ENCODE peak calls at places on chromosomes 3 and 15, in seven cellular contexts. E is IMR-90, J is A549, P is K562, G is HepG2, K is H1, Z is GM12878. I is an unnamed sample.

GRCh38 chr3:132536442-132537153 is 60.5 kb upstream of the ACKR4 start:
- DNase-seq in Z (no peak), P (no peak), J (no peak), G (peak), K (no peak), E (peak), I (no peak)

GRCh38 chr15:45429974-45430792 is 51.8 kb upstream of the GATM start:
- DNase-seq in E (peak), Z (no peak), K (peak), J (peak), G (peak), P (peak), I (no peak)

GRCh38 chr3:112378989-112379692 is 46.2 kb downstream of the CD200 start:
- DNase-seq in K (no peak), G (no peak), E (peak), Z (no peak), P (no peak), J (no peak), I (no peak)

GRCh38 chr3:78025916-78026315 is 986.0 kb downstream of the ROBO2 start:
- DNase-seq in P (no peak), Z (no peak), J (no peak), K (no peak), G (no peak), E (no peak), I (no peak)

GRCh38 chr3:182792901-182793662 is at the start of gene ATP11B:
- DNase-seq in E (peak), G (peak), P (peak), Z (no peak), K (peak), J (peak), I (peak)

GRCh38 chr3:8851703-8852102 is 82.3 kb upstream of the OXTR start:
- DNase-seq in K (no peak), E (peak), J (peak), G (peak), Z (no peak), P (no peak), I (no peak)

GRCh38 chr3:156368189-156368588 is 186.7 kb downstream of the SSR3 start:
- DNase-seq in K (no peak), E (no peak), J (no peak), Z (no peak), P (no peak), G (no peak), I (no peak)

GRCh38 chr15:36924076-36924475 is 176.3 kb downstream of the MEIS2 start:
- DNase-seq in G (no peak), K (no peak), J (no peak), P (no peak), Z (no peak), E (no peak), I (no peak)

GRCh38 chr3:53046171-53047170 is 598 bp upstream of the SFMBT1 start:
- DNase-seq in G (no peak), P (no peak), Z (no peak), K (peak), E (peak), J (peak), I (no peak)

GRCh38 chr3:3429841-3430240 is 250.3 kb upstream of the CRBN start:
- DNase-seq in K (no peak), J (no peak), E (no peak), G (no peak), P (no peak), Z (no peak), I (no peak)

GRCh38 chr3:178406206-178406605 is 130.0 kb upstream of the KCNMB2 start:
- DNase-seq in G (no peak), J (no peak), P (no peak), Z (no peak), K (no peak), E (no peak), I (no peak)

GRCh38 chr3:38493019-38493418 is 3.1 kb upstream of the EXOG start:
- DNase-seq in P (no peak), K (no peak), Z (no peak), E (peak), G (no peak), J (no peak), I (no peak)

GRCh38 chr3:112114558-112115160 is 18.4 kb downstream of the GCSAM start:
- DNase-seq in K (no peak), G (no peak), P (no peak), E (no peak), Z (no peak), J (no peak), I (no peak)

GRCh38 chr3:37707428-37708372 is 154.0 kb upstream of the CTDSPL start:
- DNase-seq in P (no peak), G (no peak), Z (no peak), J (no peak), E (no peak), K (no peak), I (no peak)

GRCh38 chr3:123627673-123628670 is 43.1 kb upstream of the HACD2 start:
- DNase-seq in J (no peak), G (no peak), Z (no peak), K (no peak), P (no peak), E (no peak), I (no peak)

GRCh38 chr15:91896656-91897055 is 43.1 kb downstream of the SLCO3A1 start:
- DNase-seq in G (no peak), J (no peak), P (no peak), K (no peak), E (no peak), Z (no peak), I (no peak)

GRCh38 chr3:101836907-101837598 is 12.3 kb upstream of the NFKBIZ start:
- DNase-seq in G (no peak), J (no peak), P (no peak), E (peak), Z (no peak), K (no peak), I (no peak)

GRCh38 chr15:70617076-70617910 is 146.1 kb downstream of the UACA start:
- DNase-seq in K (no peak), P (no peak), J (peak), G (peak), E (no peak), Z (no peak), I (no peak)

GRCh38 chr15:47843124-47843663 is 125.9 kb downstream of the SEMA6D start:
- DNase-seq in G (no peak), K (no peak), Z (no peak), P (no peak), J (no peak), E (no peak), I (no peak)

GRCh38 chr3:153927107-153927506 is 194.1 kb upstream of the ARHGEF26 start:
- DNase-seq in E (peak), Z (peak), J (peak), P (no peak), K (no peak), G (no peak), I (peak)

GRCh38 chr3:114362815-114363214 is 69.0 kb downstream of the TIGIT start:
- DNase-seq in E (peak), Z (no peak), P (no peak), J (peak), K (no peak), G (peak), I (peak)

GRCh38 chr15:25171111-25171811 is 216.5 kb downstream of the SNRPN start:
- DNase-seq in Z (no peak), E (no peak), K (peak), G (no peak), J (no peak), P (no peak), I (no peak)

GRCh38 chr15:55318588-55319494 is at the start of the genes PIGB and PIGBOS1:
- DNase-seq in P (peak), J (peak), G (peak), K (peak), E (peak), Z (peak), I (peak)
- TF ChIP-seq POLR2A in P (peak), J (peak), G (peak), K (peak), E (peak), Z (peak), I (peak)

GRCh38 chr15:89494941-89495637 is 1.3 kb downstream of the RHCG start:
- DNase-seq in K (peak), G (no peak), Z (no peak), E (no peak), P (peak), J (peak), I (no peak)

GRCh38 chr15:89498574-89498906 is 2.2 kb upstream of the RHCG start:
- DNase-seq in E (no peak), K (no peak), J (no peak), Z (no peak), P (no peak), G (no peak), I (no peak)

GRCh38 chr15:89494006-89494405 is 2.4 kb downstream of the RHCG start:
- DNase-seq in Z (no peak), J (no peak), K (no peak), P (no peak), E (no peak), G (no peak), I (no peak)

GRCh38 chr15:89495638-89496145 is 691 bp downstream of the RHCG start:
- DNase-seq in E (no peak), K (no peak), G (no peak), Z (no peak), J (no peak), P (no peak), I (no peak)

GRCh38 chr15:89496155-89497098 is at the start of gene RHCG:
- DNase-seq in E (peak), P (peak), J (peak), K (peak), G (peak), Z (no peak), I (no peak)
- TF ChIP-seq RAD21 in E (no peak), P (peak), J (peak), K (peak), G (peak), Z (no peak), I (no peak)

GRCh38 chr15:75682181-75683135 is 30.2 kb downstream of the CSPG4 start:
- DNase-seq in E (no peak), K (no peak), P (no peak), Z (no peak), G (no peak), J (no peak), I (no peak)
- TF ChIP-seq POLR2A in E (no peak), K (no peak), P (no peak), Z (no peak), G (no peak), J (no peak), I (no peak)

GRCh38 chr3:119322523-119323400 is 28.6 kb downstream of the ARHGAP31 start:
- DNase-seq in Z (peak), J (peak), P (peak), G (peak), E (peak), K (peak), I (peak)

GRCh38 chr3:119322021-119322522 is 27.9 kb downstream of the ARHGAP31 start:
- DNase-seq in E (peak), Z (no peak), G (no peak), K (no peak), P (no peak), J (no peak), I (no peak)

GRCh38 chr3:119326976-119327375 is 32.8 kb downstream of the ARHGAP31 start:
- DNase-seq in J (no peak), G (no peak), Z (no peak), E (no peak), P (no peak), K (no peak), I (no peak)

GRCh38 chr3:119324899-119325298 is 30.7 kb downstream of the ARHGAP31 start:
- DNase-seq in Z (no peak), E (no peak), K (no peak), J (no peak), G (no peak), P (no peak), I (no peak)

DNA sequence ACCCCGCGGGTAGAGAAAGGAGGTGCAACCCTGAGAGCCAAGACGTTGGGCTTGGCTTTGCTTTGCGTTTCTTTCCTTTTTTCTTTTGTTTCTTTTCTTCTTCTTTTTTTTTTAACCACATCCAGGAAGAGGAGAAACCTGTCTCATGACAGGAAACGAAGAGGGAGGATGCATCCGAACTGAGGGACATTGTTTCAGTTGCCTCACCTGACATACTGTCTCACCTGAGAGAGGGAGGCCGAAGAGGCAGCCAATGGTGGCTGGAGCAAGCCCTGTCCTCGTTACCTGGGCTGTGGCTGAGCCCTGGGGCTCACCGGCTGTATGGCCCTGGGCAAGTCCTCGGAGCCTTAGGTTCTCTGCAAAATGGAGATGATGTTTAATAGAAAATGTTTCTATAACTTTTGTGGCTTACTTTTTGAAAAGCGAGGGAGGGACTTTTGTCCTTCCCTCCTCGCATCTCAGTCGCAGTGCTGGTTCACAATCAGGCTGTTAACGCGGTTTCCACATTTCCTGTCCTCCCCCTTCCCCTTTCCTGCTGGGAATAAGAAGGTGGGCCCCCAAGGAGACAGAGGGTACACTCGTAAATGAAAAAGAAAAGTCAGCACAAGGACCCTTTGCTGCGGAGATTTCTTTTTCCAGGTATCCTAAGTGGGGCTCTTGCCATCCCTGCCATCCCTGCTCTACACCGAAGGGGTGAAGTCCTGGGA is 29.4 kb downstream of the ARHGAP31 start:
- DNase-seq in J (no peak), K (peak), P (no peak), Z (no peak), G (no peak), E (no peak), I (no peak)
- TF ChIP-seq RAD21 in J (no peak), K (no peak), P (no peak), Z (no peak), G (no peak), E (no peak), I (no peak)

GRCh38 chr3:69087030-69087791 is 2.5 kb downstream of the ARL6IP5 start:
- DNase-seq in Z (no peak), G (no peak), P (no peak), K (no peak), E (no peak), J (no peak), I (no peak)

GRCh38 chr3:69085543-69086132 is 901 bp downstream of the ARL6IP5 start:
- DNase-seq in Z (no peak), G (no peak), K (no peak), E (no peak), J (no peak), P (no peak), I (no peak)

GRCh38 chr3:69088033-69088432 is 3.3 kb downstream of the ARL6IP5 start:
- DNase-seq in G (no peak), Z (no peak), J (peak), P (no peak), K (no peak), E (peak), I (no peak)

GRCh38 chr3:69084668-69085542 is at the start of gene ARL6IP5:
- DNase-seq in G (peak), J (peak), P (peak), E (peak), K (peak), Z (peak), I (peak)

GRCh38 chr3:69086133-69086722 is 1.5 kb downstream of the ARL6IP5 start:
- DNase-seq in E (peak), Z (no peak), K (no peak), J (peak), P (peak), G (peak), I (peak)
- TF ChIP-seq POLR2A in E (no peak), Z (no peak), K (no peak), J (no peak), P (no peak), G (no peak), I (no peak)

GRCh38 chr15:29633971-29634370 is 188.3 kb downstream of the TJP1 start:
- DNase-seq in Z (no peak), J (no peak), K (peak), P (no peak), E (no peak), G (no peak), I (no peak)

GRCh38 chr15:29636921-29637320 is 185.3 kb downstream of the TJP1 start:
- DNase-seq in Z (no peak), G (no peak), E (no peak), K (no peak), P (no peak), J (no peak), I (no peak)

GRCh38 chr15:29636140-29636539 is 186.1 kb downstream of the TJP1 start:
- DNase-seq in G (peak), E (no peak), P (no peak), K (peak), J (no peak), Z (no peak), I (no peak)

GRCh38 chr15:29632671-29633406 is 189.4 kb downstream of the TJP1 start:
- DNase-seq in J (no peak), E (no peak), K (peak), Z (no peak), P (no peak), G (no peak), I (no peak)

DNA sequence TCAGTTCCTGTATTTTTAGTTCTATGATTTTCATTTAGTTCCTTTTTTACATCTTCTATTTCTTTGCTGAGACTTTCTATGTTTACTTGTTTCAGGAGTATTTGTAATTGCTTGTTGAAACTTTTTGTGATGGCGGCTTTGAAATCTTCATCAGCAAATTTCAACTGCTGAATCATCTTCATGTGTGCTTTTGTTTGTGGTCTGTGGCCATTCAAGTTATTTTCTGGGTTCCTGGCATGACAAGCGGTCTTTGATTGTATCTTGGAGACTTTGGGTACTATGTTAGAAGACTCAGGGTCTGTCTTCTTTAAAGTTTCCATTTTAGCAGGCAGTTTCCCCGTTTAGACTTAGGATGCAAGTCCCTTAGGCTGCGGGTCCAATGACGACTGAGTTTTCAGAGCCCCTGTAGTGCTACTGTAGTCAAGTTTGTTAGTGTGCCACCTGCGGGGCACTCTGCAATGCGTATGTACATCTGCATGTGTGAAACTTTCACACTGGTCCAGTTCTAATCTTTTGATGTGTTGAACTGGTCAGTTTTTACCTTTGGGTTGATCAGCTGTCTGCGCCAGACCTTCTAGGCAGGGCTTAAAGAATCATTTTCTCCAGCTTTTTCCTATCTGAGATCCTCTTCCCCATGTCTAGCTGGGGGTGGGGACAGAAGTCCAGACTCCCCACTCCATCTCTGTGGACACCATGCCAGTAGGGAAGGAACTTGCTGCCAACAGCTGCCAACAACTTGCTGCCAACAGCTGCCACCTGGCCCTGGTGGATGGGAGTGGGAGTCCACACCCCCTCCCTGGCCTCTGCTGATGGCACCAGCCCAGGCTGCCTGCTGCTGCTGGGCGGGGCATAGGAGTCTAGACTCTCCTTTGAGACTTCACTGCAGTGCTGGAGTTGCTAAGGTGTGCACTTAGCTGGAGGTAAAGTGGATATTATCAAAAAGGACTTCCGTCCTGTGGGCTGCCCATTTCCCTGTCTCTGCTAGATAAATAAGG is 190.9 kb downstream of the TJP1 start:
- DNase-seq in K (peak), P (no peak), E (no peak), J (no peak), G (no peak), Z (no peak), I (no peak)
- TF ChIP-seq RAD21 in K (no peak), P (no peak), E (no peak), J (no peak), G (no peak), Z (no peak), I (no peak)

GRCh38 chr15:98648654-98649537 is 557 bp downstream of the IGF1R start:
- DNase-seq in E (peak), G (no peak), Z (no peak), J (peak), P (peak), K (no peak), I (no peak)
- TF ChIP-seq POLR2A in E (no peak), G (peak), Z (no peak), J (no peak), P (no peak), K (no peak), I (no peak)

DNA sequence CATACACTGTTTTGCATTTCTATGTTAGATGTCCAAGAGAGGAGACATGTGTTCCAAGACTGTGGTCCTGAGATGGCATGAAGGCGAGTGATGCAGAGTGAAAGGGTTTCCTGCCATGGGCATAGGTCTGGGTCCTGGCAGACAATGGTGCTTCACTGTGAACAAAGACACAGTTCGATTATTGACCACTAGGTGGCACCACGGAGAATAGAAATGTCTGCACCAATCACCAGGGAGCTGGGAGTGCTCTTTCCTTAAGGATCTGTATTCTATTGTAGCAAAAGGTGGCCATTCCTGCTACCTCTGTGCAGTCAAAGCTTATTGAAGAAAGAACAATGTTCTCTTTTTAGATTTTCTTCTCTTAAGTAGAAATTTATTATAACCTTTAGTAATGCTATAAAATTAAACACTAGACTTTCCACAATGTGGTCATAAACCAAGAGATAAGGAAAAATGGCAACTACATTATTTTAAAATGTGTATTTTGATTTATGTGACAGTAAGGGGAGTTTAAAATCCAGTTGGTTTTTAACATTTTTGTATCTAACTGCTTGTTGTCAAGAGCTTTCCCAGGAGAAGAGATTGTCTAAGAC is 88.7 kb downstream of the GABRG3 start:
- DNase-seq in K (peak), J (peak), P (peak), Z (no peak), E (peak), G (peak), I (peak)
- TF ChIP-seq RAD21 in K (peak), J (peak), P (no peak), Z (no peak), E (no peak), G (no peak), I (no peak)

GRCh38 chr3:48188266-48189201 is at the start of gene CDC25A:
- DNase-seq in J (peak), P (peak), Z (peak), G (peak), E (peak), K (peak), I (peak)
- TF ChIP-seq POLR2A in J (peak), P (peak), Z (peak), G (peak), E (peak), K (peak), I (peak)